ENCODE peak calls at places on chromosomes 11 and 22, in six cellular contexts. L is A549, C is K562, Z is NB4, Y is GM12878, U is HepG2. E is an unnamed sample.

GRCh38 chr22:39299829-39300178 is 19.6 kb downstream of the RPL3 start:
- DNase-seq in L (peak), C (no peak), Z (peak), Y (peak), U (no peak), E (no peak)

GRCh38 chr11:122100222-122101080 is 15.6 kb downstream of the BLID start:
- DNase-seq in L (no peak), C (no peak), Z (no peak), Y (no peak), U (no peak), E (peak)

GRCh38 chr22:39214006-39214382 is 30.8 kb downstream of the PDGFB start:
- DNase-seq in L (no peak), C (no peak), Z (no peak), Y (no peak), U (no peak), E (no peak)

GRCh38 chr22:28430656-28431055 is 249.0 kb downstream of the TTC28 start:
- DNase-seq in L (no peak), C (no peak), Z (no peak), Y (no peak), U (no peak), E (no peak)

GRCh38 chr11:114358711-114359110 is 41.6 kb downstream of the C11orf71 start:
- DNase-seq in L (no peak), C (no peak), Z (peak), Y (no peak), U (no peak), E (peak)

GRCh38 chr11:113614097-113614496 is 92.0 kb downstream of the TMPRSS5 start:
- DNase-seq in L (no peak), C (no peak), Z (no peak), Y (no peak), U (no peak), E (no peak)

GRCh38 chr11:10108901-10109665 is 184.9 kb downstream of the SBF2 start:
- DNase-seq in L (no peak), C (no peak), Z (no peak), Y (no peak), U (no peak), E (peak)

GRCh38 chr22:46594947-46595298 is 25.3 kb upstream of the GRAMD4 start:
- DNase-seq in L (no peak), C (no peak), Z (no peak), Y (no peak), U (no peak), E (no peak)

GRCh38 chr11:118843518-118843917 is 40.2 kb upstream of the CXCR5 start:
- DNase-seq in L (no peak), C (no peak), Z (no peak), Y (no peak), U (no peak), E (no peak)

GRCh38 chr11:23570828-23571227 is 710.6 kb upstream of the CCDC179 start:
- DNase-seq in L (no peak), C (no peak), Z (no peak), Y (no peak), U (no peak), E (peak)

GRCh38 chr11:26849009-26849408 is 127.1 kb upstream of the SLC5A12 start:
- DNase-seq in L (no peak), C (no peak), Z (no peak), Y (no peak), U (no peak), E (no peak)

GRCh38 chr11:102449651-102450570 is 2.7 kb downstream of the TMEM123 start:
- DNase-seq in L (no peak), C (no peak), Z (no peak), Y (no peak), U (peak), E (peak)

GRCh38 chr11:36062796-36063380 is 119.0 kb downstream of the LDLRAD3 start:
- DNase-seq in L (no peak), C (no peak), Z (no peak), Y (no peak), U (no peak), E (peak)
- TF ChIP-seq MYC in L (no peak), C (no peak), Z (no peak), Y (no peak), U (no peak), E (no peak)

GRCh38 chr11:129252621-129253020 is 60.5 kb upstream of the ARHGAP32 start:
- DNase-seq in L (no peak), C (no peak), Z (no peak), Y (no peak), U (no peak), E (no peak)

GRCh38 chr11:129248618-129249017 is 56.5 kb upstream of the ARHGAP32 start:
- DNase-seq in L (peak), C (no peak), Z (no peak), Y (no peak), U (peak), E (peak)

GRCh38 chr11:129249351-129249750 is 57.2 kb upstream of the ARHGAP32 start:
- DNase-seq in L (peak), C (no peak), Z (no peak), Y (no peak), U (no peak), E (no peak)

GRCh38 chr11:129249923-129250322 is 57.8 kb upstream of the ARHGAP32 start:
- DNase-seq in L (no peak), C (no peak), Z (no peak), Y (no peak), U (no peak), E (no peak)

DNA sequence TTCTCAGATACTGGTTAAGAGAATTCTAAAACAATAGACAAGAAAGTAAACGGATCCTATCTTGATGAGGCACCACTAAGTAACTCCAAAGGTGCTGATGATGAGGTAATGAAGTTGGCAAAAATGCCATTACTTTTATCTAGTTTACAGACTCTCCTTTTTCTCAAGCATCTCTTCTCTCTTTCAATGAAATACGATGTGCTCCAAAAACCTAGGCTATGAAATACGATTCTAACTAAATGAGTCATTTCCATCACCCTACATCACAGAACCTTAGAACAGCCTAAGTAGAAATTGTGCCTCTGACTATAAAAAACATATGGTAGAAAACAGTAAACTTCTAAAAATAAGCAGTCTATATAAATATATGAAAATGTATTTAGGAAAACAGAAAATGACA is 58.9 kb upstream of the ARHGAP32 start:
- DNase-seq in L (no peak), C (no peak), Z (no peak), Y (no peak), U (no peak), E (no peak)
- TF ChIP-seq MYC in L (no peak), C (no peak), Z (no peak), Y (no peak), U (no peak), E (no peak)

DNA sequence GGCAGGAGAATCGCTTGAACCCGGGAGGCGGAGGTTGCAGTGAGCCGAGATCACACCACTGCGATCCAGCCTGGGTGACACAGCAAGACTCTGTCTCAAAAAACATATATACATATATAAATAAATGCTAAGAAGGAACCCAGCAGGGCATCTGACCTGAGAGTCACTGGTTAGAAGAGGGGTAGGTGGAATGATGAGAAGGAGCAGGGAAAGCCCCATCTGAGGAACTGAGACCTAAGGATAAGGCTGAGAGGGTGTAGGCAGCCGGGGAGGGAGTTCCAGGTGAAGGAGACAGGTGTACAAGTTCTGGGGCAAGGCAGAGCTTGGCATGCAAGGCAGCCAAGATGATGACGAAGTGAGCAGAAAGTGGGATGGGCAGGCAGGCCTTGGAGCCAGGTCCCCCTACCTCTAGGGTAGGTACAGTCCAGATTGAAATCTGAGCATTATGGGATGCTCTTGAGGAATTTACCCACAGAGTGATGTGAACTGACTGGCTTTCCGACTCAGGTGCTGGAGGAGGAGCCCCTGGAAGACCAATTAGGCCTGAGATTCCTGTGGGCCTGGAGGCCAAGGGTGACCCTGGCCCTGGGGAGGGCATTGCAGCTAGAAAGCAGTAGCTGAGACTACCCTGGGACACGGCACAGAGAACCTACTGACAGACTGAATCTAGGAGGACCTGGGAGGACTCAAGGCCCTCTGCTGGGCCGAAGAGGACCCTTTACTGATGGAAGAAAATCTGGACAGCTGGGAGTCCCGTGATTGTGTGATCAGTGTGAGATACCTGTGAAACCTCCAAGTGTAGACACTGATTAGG is 22.8 kb downstream of the KLHL22 start:
- DNase-seq in L (no peak), C (peak), Z (no peak), Y (no peak), U (no peak), E (no peak)
- TF ChIP-seq MYC in L (no peak), C (no peak), Z (no peak), Y (no peak), U (no peak), E (no peak)

GRCh38 chr11:69911310-69912160 is 92.3 kb upstream of the FGF3 start:
- DNase-seq in L (no peak), C (no peak), Z (no peak), Y (no peak), U (no peak), E (no peak)
- TF ChIP-seq MYC in L (no peak), C (no peak), Z (no peak), Y (no peak), U (no peak), E (no peak)

DNA sequence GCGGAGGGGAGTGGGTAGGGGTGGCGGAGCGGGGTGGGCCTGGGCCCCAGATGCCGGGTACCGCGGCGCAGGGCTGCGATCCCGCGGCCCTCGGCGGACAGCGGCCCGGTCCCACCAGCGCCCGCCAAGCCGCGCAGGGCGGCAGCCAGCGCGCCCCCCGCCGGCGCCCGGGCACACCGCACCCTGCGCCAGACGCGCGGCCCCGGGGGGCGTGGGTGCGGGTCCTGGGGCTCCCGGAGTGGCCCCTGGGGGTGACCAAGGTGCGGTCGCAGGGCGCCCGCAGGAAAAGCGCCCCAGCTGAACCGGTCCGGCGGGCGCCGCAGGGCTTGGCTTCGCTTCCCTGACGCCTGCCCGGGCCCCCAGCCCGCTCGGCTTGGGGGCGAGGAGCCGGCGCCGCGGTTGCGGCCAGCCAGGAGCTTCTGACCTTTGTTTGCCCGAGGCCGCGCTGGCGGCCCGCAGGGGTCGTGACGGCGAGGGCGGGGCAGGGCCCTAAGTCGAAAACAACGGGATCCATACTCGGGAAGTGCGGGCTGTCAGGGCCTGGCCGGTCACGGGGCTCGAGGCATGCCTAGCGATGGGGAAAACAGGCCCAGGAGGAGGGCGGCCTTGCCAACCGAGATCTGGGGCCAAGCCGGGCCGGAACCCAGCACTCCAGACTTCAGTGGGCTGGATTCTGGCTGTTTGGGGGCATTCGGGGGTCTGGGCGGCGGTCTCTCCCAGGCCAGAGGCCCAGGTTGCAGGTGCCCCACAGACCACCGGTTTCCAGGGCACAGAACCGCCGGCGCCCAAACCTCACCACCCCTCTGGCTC is 581 bp upstream of the AP5B1 start:
- DNase-seq in L (no peak), C (peak), Z (no peak), Y (no peak), U (peak), E (peak)
- TF ChIP-seq MYC in L (no peak), C (no peak), Z (no peak), Y (no peak), U (no peak), E (no peak)

GRCh38 chr11:59144579-59145345 is 2.1 kb downstream of the FAM111A start:
- DNase-seq in L (peak), C (peak), Z (peak), Y (peak), U (no peak), E (peak)

GRCh38 chr11:59141191-59141590 is 1.5 kb upstream of the FAM111A start:
- DNase-seq in L (no peak), C (no peak), Z (no peak), Y (no peak), U (no peak), E (no peak)

GRCh38 chr11:59144096-59144495 is 1.4 kb downstream of the FAM111A start:
- DNase-seq in L (no peak), C (no peak), Z (peak), Y (no peak), U (no peak), E (peak)

GRCh38 chr11:59142530-59143507 is at the start of gene FAM111A:
- DNase-seq in L (peak), C (peak), Z (peak), Y (peak), U (peak), E (peak)

GRCh38 chr11:59141673-59142460 is 789 bp upstream of the FAM111A start:
- DNase-seq in L (no peak), C (no peak), Z (no peak), Y (no peak), U (no peak), E (no peak)
- TF ChIP-seq MYC in L (no peak), C (no peak), Z (no peak), Y (no peak), U (no peak), E (no peak)

DNA sequence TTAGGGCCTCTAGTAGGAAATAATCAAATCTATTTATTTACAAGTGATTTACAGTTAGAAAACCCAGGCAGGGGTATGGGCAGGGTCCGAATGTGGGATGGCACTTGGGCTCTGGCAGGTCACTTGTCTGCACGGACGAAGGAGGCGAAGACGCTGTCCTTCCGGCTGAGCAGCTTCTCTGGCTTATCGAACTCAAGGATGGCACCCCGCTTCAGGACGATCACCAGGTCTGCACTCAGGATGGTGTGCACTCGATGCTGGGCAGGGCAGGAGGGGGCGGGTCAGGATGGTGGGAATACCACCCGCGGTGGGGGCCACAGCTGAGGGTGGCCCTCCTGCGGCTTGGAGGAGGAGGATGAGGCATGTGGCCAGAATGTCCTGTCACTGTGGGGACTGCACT is 4.4 kb upstream of the KCNJ11 start:
- DNase-seq in L (no peak), C (no peak), Z (no peak), Y (no peak), U (no peak), E (no peak)
- TF ChIP-seq MYC in L (no peak), C (no peak), Z (no peak), Y (no peak), U (no peak), E (no peak)